ENCODE peak calls at places on chromosome 17, in six cellular contexts. K is GM10248, Q is endothelial cell, R is neural crest cell, Z is nephron progenitor cell, L is heart left ventricle. T is an unnamed sample.

GRCh38 chr17:39706921-39707337 is 7.1 kb downstream of the ERBB2 start:
- DNase-seq in R (no peak), K (no peak), Z (no peak), L (no peak), Q (no peak), T (no peak)

GRCh38 chr17:3668279-3669084 is at the start of the genes EMC6 and TAX1BP3:
- DNase-seq in Q (peak), R (peak), Z (peak), L (peak), K (peak), T (peak)

GRCh38 chr17:48799069-48799710 is 17.8 kb downstream of the TTLL6 start:
- DNase-seq in R (no peak), L (no peak), K (no peak), Z (no peak), Q (no peak), T (peak)

GRCh38 chr17:79618383-79619067 is 7.7 kb upstream of the RBFOX3 start:
- DNase-seq in Z (no peak), L (no peak), R (no peak), Q (no peak), K (no peak), T (peak)

GRCh38 chr17:70683936-70684335 is 514.6 kb downstream of the KCNJ2 start:
- DNase-seq in Z (no peak), R (no peak), K (no peak), L (no peak), Q (no peak), T (no peak)

GRCh38 chr17:59372138-59372751 is 40.8 kb downstream of the YPEL2 start:
- DNase-seq in L (peak), Z (no peak), R (no peak), K (peak), Q (no peak), T (no peak)

GRCh38 chr17:32515677-32516383 is 29.0 kb downstream of the CDK5R1 start:
- DNase-seq in R (no peak), L (no peak), K (peak), Z (no peak), Q (no peak), T (no peak)

GRCh38 chr17:4852504-4853075 is 19.4 kb downstream of the MINK1 start:
- DNase-seq in Q (no peak), Z (no peak), R (no peak), L (no peak), K (no peak), T (no peak)

GRCh38 chr17:40361063-40361924 is 3.2 kb downstream of the GJD3 start:
- DNase-seq in K (no peak), R (no peak), Q (no peak), Z (no peak), L (no peak), T (no peak)

GRCh38 chr17:8153550-8153956 is 1.3 kb upstream of the PER1 start:
- DNase-seq in Q (no peak), K (no peak), L (peak), R (no peak), Z (no peak), T (peak)

GRCh38 chr17:7132511-7133094 is 18.0 kb upstream of the ASGR2 start:
- DNase-seq in K (peak), Z (peak), L (no peak), R (no peak), Q (peak), T (no peak)

GRCh38 chr17:29617481-29618271 is 5.0 kb downstream of the CORO6 start:
- DNase-seq in Z (peak), K (peak), Q (peak), R (peak), L (peak), T (peak)

GRCh38 chr17:26809033-26809432 is 484.9 kb upstream of the WSB1 start:
- DNase-seq in K (no peak), Z (no peak), Q (no peak), R (no peak), L (no peak), T (no peak)

GRCh38 chr17:48491527-48492273 is 39.1 kb downstream of the HOXB1 start:
- DNase-seq in K (peak), L (no peak), Z (no peak), Q (no peak), R (no peak), T (no peak)

GRCh38 chr17:82924812-82925211 is 85.0 kb upstream of the ZNF750 start:
- DNase-seq in Z (no peak), R (no peak), K (no peak), Q (no peak), L (no peak), T (no peak)

GRCh38 chr17:55652114-55652513 is 70.5 kb downstream of the TMEM100 start:
- DNase-seq in Q (no peak), R (no peak), L (no peak), K (no peak), Z (no peak), T (no peak)

GRCh38 chr17:48612456-48612853 is 1.6 kb upstream of the HOXB7 start:
- DNase-seq in L (no peak), R (no peak), Z (no peak), Q (no peak), K (no peak), T (no peak)

GRCh38 chr17:41231731-41232130 is 518 bp upstream of the KRTAP9-3 start:
- DNase-seq in L (no peak), Q (no peak), Z (no peak), K (no peak), R (no peak), T (no peak)

DNA sequence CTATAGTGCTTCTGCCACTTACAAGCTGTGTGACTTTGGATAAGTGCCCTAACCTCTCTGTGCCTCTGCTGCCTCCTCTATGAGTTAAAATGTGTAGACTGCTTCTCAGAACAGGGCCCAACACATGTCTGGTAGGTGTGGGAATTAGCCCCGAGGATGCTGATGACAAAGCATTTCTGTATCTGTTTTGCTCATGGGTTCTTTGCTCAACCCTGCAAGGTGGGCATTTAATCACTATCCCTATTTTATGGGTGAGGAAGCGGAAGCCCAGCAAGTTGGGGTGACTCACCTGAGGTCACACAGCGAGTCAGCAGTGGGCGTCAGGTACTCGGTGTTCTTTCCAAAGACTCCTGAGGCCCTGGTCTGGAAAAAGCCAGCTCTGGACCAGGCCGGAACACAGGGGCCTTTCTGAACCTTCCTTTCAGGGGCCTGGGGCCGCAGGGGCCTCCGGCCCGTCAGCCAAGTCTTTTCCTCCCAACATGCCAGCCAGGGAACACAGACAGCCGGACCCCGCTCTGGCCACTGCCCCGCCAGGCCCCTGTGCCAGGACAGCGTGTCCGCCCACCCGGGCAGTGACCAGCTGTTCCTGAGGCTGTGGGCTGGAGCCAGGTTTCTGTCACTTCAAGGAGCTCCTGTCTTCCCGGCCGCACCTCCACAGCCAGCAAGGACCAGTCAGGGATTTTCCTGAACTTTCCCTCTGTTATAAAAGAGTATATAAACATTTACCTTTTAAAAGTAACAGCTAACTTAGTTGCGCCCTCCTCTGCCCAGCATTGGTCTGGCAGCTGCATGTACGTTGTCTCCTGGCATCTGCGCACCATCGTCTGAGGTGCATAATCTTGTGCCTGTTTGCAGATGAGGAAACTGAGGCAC is 62.5 kb downstream of the SREBF1 start:
- DNase-seq in K (no peak), Z (no peak), L (no peak), R (no peak), Q (no peak), T (no peak)
- TF ChIP-seq CTCF in K (no peak), Z (no peak), L (no peak), R (no peak), Q (no peak), T (no peak)

GRCh38 chr17:80872999-80873951 is 118.4 kb upstream of the CHMP6 start:
- DNase-seq in K (no peak), Z (no peak), R (peak), L (no peak), Q (no peak), T (peak)
- TF ChIP-seq CTCF in K (no peak), Z (no peak), R (no peak), L (no peak), Q (no peak), T (no peak)

GRCh38 chr17:76434870-76435269 is 18.1 kb downstream of the UBE2O start:
- DNase-seq in K (no peak), Z (no peak), L (no peak), R (no peak), Q (no peak), T (no peak)

GRCh38 chr17:76433693-76434092 is 19.3 kb downstream of the UBE2O start:
- DNase-seq in K (no peak), L (no peak), Z (no peak), Q (no peak), R (no peak), T (no peak)

GRCh38 chr17:76431509-76431908 is 21.4 kb downstream of the UBE2O start:
- DNase-seq in R (no peak), Q (no peak), L (no peak), Z (no peak), K (no peak), T (no peak)

GRCh38 chr17:76432004-76432403 is 20.9 kb downstream of the UBE2O start:
- DNase-seq in Q (no peak), R (no peak), Z (no peak), L (no peak), K (no peak), T (no peak)

DNA sequence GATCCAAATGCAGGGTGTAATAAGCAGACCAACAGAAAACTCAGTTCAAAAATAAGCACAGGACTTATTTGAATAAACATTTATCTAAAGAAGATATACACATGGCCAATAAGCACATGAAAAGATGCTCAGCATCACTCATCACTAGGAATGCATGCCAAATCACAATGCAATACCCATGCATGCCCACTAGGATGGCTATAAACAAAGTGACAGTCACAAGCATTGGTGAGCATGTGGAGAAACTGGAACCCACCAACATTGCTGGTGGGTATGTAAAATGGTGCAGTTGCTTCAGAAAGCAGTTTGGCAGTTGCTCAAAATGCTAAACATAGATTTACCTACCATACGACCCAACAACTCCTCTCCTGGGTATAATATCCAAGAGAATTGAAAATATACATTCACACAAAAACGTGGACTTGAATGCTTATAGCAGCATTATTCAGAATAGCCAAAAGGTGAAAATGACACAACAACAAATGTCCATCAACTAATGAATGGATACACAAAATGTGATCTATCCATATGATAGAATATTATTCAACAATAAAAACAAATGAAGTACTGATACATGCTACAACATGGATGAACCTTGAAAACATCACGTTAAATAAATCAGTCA is 20.1 kb downstream of the UBE2O start:
- DNase-seq in Z (no peak), L (no peak), R (no peak), Q (no peak), K (no peak), T (no peak)
- TF ChIP-seq CTCF in Z (peak), L (peak), R (peak), Q (peak), K (peak), T (peak)

DNA sequence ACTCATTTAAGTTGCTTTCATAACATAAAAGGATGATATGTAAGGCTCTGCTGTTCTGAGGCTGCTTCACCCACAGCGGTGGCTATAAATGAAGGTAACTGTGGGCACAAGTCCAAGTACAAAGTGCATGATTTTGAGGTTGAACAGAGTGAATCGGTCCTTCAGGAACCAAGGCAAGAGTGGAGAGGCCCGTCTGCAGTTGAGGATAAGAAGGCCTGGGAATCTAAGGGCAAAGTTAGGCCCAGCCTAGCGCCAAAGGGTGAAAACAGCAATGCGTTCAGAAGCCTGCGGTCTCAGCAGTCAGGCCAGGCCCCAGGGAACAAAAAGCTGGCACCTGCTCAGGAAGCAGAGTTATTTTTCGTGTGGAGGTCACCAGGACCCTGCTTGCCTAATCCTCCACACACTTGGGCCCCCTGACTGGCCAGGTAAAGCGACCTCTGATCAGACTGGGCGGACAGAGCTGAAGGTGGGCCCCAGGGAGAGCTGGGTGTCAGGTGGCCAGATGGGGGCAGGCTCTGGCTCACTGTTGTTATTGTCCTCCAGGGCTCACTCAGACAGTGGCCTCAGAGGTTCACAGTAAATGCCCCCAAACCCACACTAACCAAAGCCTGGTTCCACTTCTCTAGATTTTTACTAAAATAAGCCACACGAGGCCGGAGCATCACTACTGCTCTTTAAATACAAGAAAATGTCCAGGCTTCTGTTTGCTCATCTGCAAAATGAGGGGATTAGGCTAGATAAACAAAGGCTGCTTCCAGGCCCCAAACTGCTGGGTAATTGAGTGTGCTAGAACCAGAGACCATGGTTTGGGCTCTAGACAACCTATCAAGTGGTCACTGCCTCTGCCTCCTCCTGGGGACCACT is 46.4 kb downstream of the TEX2 start:
- DNase-seq in R (no peak), K (peak), L (peak), Q (no peak), Z (no peak), T (peak)
- TF ChIP-seq CTCF in R (no peak), K (peak), L (no peak), Q (no peak), Z (no peak), T (peak)

GRCh38 chr17:17055286-17056166 is 13.3 kb downstream of the MPRIP start:
- DNase-seq in L (peak), R (no peak), Z (no peak), Q (no peak), K (no peak), T (no peak)
- TF ChIP-seq CTCF in L (no peak), R (no peak), Z (no peak), Q (no peak), K (no peak), T (peak)

GRCh38 chr17:78176548-78177025 is 8.2 kb downstream of the SYNGR2 start:
- DNase-seq in Q (peak), L (peak), Z (peak), K (peak), R (peak), T (no peak)

GRCh38 chr17:78175643-78175981 is 7.2 kb downstream of the SYNGR2 start:
- DNase-seq in Q (no peak), L (no peak), Z (no peak), R (no peak), K (no peak), T (no peak)

GRCh38 chr17:78173025-78173715 is 4.8 kb downstream of the SYNGR2 start:
- DNase-seq in K (peak), Z (no peak), R (no peak), L (peak), Q (no peak), T (no peak)

GRCh38 chr17:78174332-78174869 is 6.0 kb downstream of the SYNGR2 start:
- DNase-seq in Z (no peak), L (peak), R (no peak), Q (no peak), K (no peak), T (no peak)

GRCh38 chr17:78174870-78175642 is 6.7 kb downstream of the SYNGR2 start:
- DNase-seq in L (peak), Q (no peak), R (no peak), K (no peak), Z (no peak), T (no peak)
- TF ChIP-seq CTCF in L (no peak), Q (peak), R (peak), K (peak), Z (no peak), T (peak)

T was measured in Caco-2.